ENCODE peak calls at places on chromosomes 12 and 14, in ten cellular contexts. F, I, Q, Z, U, Y, P, V, B and M are unnamed samples.
A peak's percentile ranks its signal among the peaks of the same experiment; 100 is the strongest.

GRCh38 chr12:118436002-118436724 is 59.8 kb downstream of the SUDS3 start:
- DNase-seq in Y (no peak), B (no peak), V (no peak), P (no peak), U (no peak), I (peak; percentile 7), Q (no peak), F (no peak), Z (no peak), M (no peak)

GRCh38 chr12:106753526-106753925 is 21.0 kb upstream of the RIC8B start:
- DNase-seq in Q (no peak), Z (no peak), P (no peak), B (no peak), V (no peak), I (no peak), Y (no peak), U (no peak), F (no peak), M (no peak)

GRCh38 chr12:116402163-116402939 is 124.9 kb upstream of the MED13L start:
- DNase-seq in U (no peak), I (no peak), B (no peak), Q (no peak), V (peak; percentile 60), Z (no peak), F (no peak), Y (no peak), P (no peak), M (no peak)

GRCh38 chr12:47377414-47378221 is 297.9 kb upstream of the AMIGO2 start:
- DNase-seq in P (peak; percentile 90), U (peak; percentile 97), F (peak; percentile 99), Z (peak; percentile 99), Q (peak; percentile 44), Y (peak; percentile 100), B (peak; percentile 100), I (peak; percentile 78), V (peak; percentile 95), M (no peak)

GRCh38 chr12:12070674-12071661 is at the start of gene BCL2L14:
- DNase-seq in V (no peak), P (no peak), I (peak; percentile 52), Q (peak; percentile 47), Z (no peak), Y (no peak), F (no peak), U (no peak), B (no peak), M (no peak)

GRCh38 chr12:89346741-89347324 is 5.5 kb downstream of the DUSP6 start:
- DNase-seq in V (peak; percentile 71), F (no peak), Z (peak; percentile 53), U (peak; percentile 81), Q (peak; percentile 42), I (no peak), B (peak; percentile 94), P (no peak), Y (peak; percentile 92), M (no peak)

GRCh38 chr12:65500121-65500846 is 221.8 kb downstream of the MSRB3 start:
- DNase-seq in P (no peak), U (no peak), I (no peak), Z (no peak), F (no peak), B (peak; percentile 33), V (peak; percentile 25), Q (no peak), Y (peak; percentile 54), M (no peak)

GRCh38 chr12:41407240-41407799 is 219.2 kb downstream of the PDZRN4 start:
- DNase-seq in V (no peak), I (no peak), P (no peak), U (no peak), Q (peak; percentile 58), F (no peak), B (no peak), Y (no peak), Z (no peak), M (no peak)

GRCh38 chr12:52151859-52152783 is 39.7 kb downstream of the KRT80 start:
- DNase-seq in Q (peak; percentile 70), Y (peak; percentile 71), V (peak; percentile 95), U (peak; percentile 56), F (peak; percentile 97), Z (peak; percentile 86), P (peak; percentile 93), B (peak; percentile 60), I (peak; percentile 91), M (no peak)
- H3K4me3 ChIP-seq in Q (no peak overlapping the region), Y (peak overlapping the region; percentile 23), V (no peak overlapping the region), U (peak overlapping the region; percentile 13), F (no peak overlapping the region), Z (peak overlapping the region; percentile 50), P (peak overlapping the region; percentile 38), B (peak overlapping the region; percentile 34), I (no peak overlapping the region), M (peak overlapping the region; percentile 49)

DNA sequence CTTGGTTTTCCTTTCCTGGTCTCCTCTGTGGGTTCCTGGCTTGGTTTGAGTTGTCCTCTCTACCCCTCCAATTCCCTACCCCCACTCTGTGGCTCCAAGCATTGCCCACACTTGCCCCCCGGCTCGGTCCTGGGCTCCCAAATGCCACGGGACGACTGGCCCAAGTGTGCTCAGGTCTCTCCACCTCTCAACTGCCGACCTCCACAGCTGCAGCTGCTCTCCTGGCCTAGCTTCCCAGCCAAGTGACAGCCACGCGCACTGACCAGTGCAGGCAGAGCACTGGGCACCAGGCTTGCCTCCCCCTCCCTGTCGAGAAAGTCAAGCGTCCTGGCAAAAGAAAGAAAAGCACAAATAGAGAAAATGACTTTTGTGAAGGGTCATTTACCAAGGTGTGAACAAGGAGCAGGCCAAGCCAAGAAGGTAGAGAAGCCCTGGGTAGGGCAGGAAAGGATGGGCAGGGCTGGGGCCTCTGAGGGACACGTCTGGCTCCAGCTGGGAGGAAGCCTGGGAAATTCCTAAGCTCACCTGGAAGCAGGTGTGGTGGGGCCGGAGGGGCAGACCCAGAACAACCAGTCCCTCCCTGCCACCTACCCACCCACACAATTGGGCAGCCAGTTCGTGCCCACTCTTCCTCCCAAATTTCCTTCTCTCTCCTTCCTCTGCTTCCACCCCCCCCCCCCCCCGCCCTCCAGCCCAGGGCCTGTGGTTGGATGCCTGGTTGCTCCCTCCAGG is 1.8 kb upstream of the CEP170B start:
- DNase-seq in P (no peak), Q (no peak), I (peak; percentile 10), Y (no peak), V (peak; percentile 22), B (no peak), Z (no peak), U (no peak), F (no peak), M (no peak)
- H3K4me3 ChIP-seq in P (no peak overlapping the region), Q (no peak overlapping the region), I (peak overlapping the region; percentile 75), Y (no peak overlapping the region), V (peak overlapping the region; percentile 75), B (no peak overlapping the region), Z (no peak overlapping the region), U (no peak overlapping the region), F (no peak overlapping the region), M (no peak overlapping the region)

GRCh38 chr14:104753528-104754212 is 723 bp downstream of the SIVA1 start:
- DNase-seq in V (peak; percentile 38), Q (no peak), Z (no peak), Y (no peak), F (no peak), B (no peak), I (peak; percentile 43), U (no peak), P (no peak), M (no peak)

GRCh38 chr14:104752735-104753527 is at the start of gene SIVA1:
- DNase-seq in Q (peak; percentile 100), Z (peak; percentile 100), B (peak; percentile 99), P (peak; percentile 99), V (peak; percentile 99), I (peak; percentile 99), Y (peak; percentile 100), U (peak; percentile 100), F (peak; percentile 100), M (peak; percentile 72)

GRCh38 chr14:104752338-104752734 is 611 bp upstream of the SIVA1 start:
- DNase-seq in V (no peak), Y (no peak), I (no peak), U (no peak), F (no peak), Z (no peak), B (no peak), Q (no peak), P (no peak), M (no peak)

GRCh38 chr14:104755621-104756020 is 2.7 kb downstream of the SIVA1 start:
- DNase-seq in Q (peak; percentile 82), U (no peak), Y (no peak), Z (peak; percentile 21), V (no peak), B (no peak), P (no peak), F (no peak), I (no peak), M (no peak)

DNA sequence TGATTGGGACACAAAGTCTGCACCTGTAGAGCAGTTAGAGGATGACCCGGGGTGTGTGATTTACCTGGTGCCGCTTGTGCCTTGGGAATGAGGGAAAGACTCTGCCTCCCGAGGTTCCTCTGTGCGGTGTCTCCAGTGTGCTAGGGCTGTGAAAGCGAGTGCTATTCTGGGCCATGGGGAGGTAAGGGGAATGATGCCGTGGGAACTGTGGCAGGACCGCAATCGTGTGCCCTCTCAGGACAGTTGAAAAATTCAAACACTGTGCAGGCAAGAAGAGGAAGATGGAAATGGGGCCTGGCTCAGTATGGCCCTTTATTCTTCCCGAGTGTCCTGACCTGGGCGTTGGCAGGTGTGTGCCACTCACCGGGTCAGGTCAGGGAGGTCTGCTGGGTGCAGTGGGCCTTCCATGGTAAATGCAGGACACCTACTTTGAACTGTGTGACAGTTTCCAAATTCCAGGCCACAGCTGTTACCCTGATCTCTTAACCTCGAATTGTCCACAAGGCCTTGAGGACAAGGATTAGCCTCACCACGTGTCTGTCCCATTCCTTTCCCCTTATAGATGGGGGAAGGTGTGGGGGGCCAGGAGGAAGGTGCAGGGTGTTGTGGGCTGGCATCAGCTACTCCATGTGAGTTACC is 1.4 kb downstream of the SIVA1 start:
- DNase-seq in U (no peak), Q (no peak), Y (no peak), V (no peak), B (no peak), P (no peak), I (no peak), F (no peak), Z (peak; percentile 19), M (no peak)
- H3K4me3 ChIP-seq in U (peak overlapping the region; percentile 86), Q (no peak overlapping the region), Y (peak overlapping the region; percentile 53), V (peak overlapping the region; percentile 97), B (peak overlapping the region; percentile 89), P (peak overlapping the region; percentile 98), I (peak overlapping the region; percentile 53), F (no peak overlapping the region), Z (peak overlapping the region; percentile 99), M (peak overlapping the region; percentile 97)

GRCh38 chr14:99602788-99603415 is 1.1 kb downstream of the CCDC85C start:
- DNase-seq in Q (no peak), I (no peak), Z (no peak), F (no peak), V (no peak), B (no peak), P (no peak), Y (no peak), U (no peak), M (no peak)

GRCh38 chr14:99603471-99603933 is 505 bp downstream of the CCDC85C start:
- DNase-seq in I (peak; percentile 70), Z (no peak), Y (peak; percentile 42), P (no peak), U (no peak), B (peak; percentile 48), F (no peak), Q (peak; percentile 52), V (peak; percentile 62), M (no peak)

GRCh38 chr14:99600232-99600888 is 3.6 kb downstream of the CCDC85C start:
- DNase-seq in P (no peak), U (no peak), Z (no peak), Y (no peak), B (no peak), Q (no peak), F (no peak), I (no peak), V (no peak), M (no peak)

GRCh38 chr14:99601301-99601945 is 2.6 kb downstream of the CCDC85C start:
- DNase-seq in U (no peak), P (no peak), F (no peak), Q (peak; percentile 52), Y (peak; percentile 23), I (peak; percentile 55), Z (peak; percentile 63), B (no peak), V (no peak), M (no peak)

GRCh38 chr14:99602054-99602787 is 1.8 kb downstream of the CCDC85C start:
- DNase-seq in B (no peak), Z (no peak), Y (no peak), I (peak; percentile 55), Q (peak; percentile 49), P (no peak), U (no peak), F (no peak), V (no peak), M (no peak)
- H3K4me3 ChIP-seq in B (peak overlapping the region; percentile 27), Z (peak overlapping the region; percentile 90), Y (peak overlapping the region; percentile 50), I (peak overlapping the region; percentile 62), Q (peak overlapping the region; percentile 24), P (peak overlapping the region; percentile 20), U (no peak overlapping the region), F (peak overlapping the region; percentile 4), V (peak overlapping the region; percentile 67), M (peak overlapping the region; percentile 49)